ENCODE peak calls at places on chromosomes 2 and 18, in six cellular contexts. One of them, this sample, is unnamed.
A peak's percentile ranks its signal among the peaks of the same experiment; 100 is the strongest.

GRCh38 chr2:119366161-119366648 is 429 bp downstream of the C2orf76 start:
- DNase-seq in fibroblast of mammary gland: peak; percentile 50
- DNase-seq in GM10248: no peak
- DNase-seq in SHP77: no peak
- DNase-seq in ureter: no peak
- DNase-seq in GM20000: no peak
- DNase-seq in this sample: no peak

GRCh38 chr2:234858134-234858533 is 93.7 kb upstream of the SH3BP4 start:
- DNase-seq in SHP77: no peak
- DNase-seq in fibroblast of mammary gland: no peak
- DNase-seq in GM10248: no peak
- DNase-seq in ureter: no peak
- DNase-seq in GM20000: no peak
- DNase-seq in this sample: no peak

GRCh38 chr2:223688094-223688835 is 86.1 kb upstream of the SCG2 start:
- DNase-seq in GM20000: no peak
- DNase-seq in GM10248: no peak
- DNase-seq in SHP77: no peak
- DNase-seq in ureter: no peak
- DNase-seq in fibroblast of mammary gland: no peak
- DNase-seq in this sample: no peak

GRCh38 chr2:45004569-45005181 is 4.6 kb downstream of the SIX2 start:
- DNase-seq in GM10248: no peak
- DNase-seq in SHP77: no peak
- DNase-seq in GM20000: no peak
- DNase-seq in fibroblast of mammary gland: no peak
- DNase-seq in ureter: no peak
- DNase-seq in this sample: no peak

GRCh38 chr2:3399829-3400228 is 20.3 kb downstream of the TRAPPC12 start:
- DNase-seq in GM20000: no peak
- DNase-seq in GM10248: no peak
- DNase-seq in SHP77: no peak
- DNase-seq in ureter: no peak
- DNase-seq in fibroblast of mammary gland: no peak
- DNase-seq in this sample: no peak

GRCh38 chr2:83582589-83582988 is 876.5 kb downstream of the SUCLG1 start:
- DNase-seq in GM10248: no peak
- DNase-seq in SHP77: no peak
- DNase-seq in ureter: no peak
- DNase-seq in fibroblast of mammary gland: no peak
- DNase-seq in GM20000: no peak
- DNase-seq in this sample: no peak

GRCh38 chr2:3171564-3172264 is 205.9 kb downstream of the EIPR1 start:
- DNase-seq in fibroblast of mammary gland: no peak
- DNase-seq in GM10248: no peak
- DNase-seq in SHP77: no peak
- DNase-seq in ureter: no peak
- DNase-seq in GM20000: no peak
- DNase-seq in this sample: no peak

GRCh38 chr2:28449489-28450395 is 46.1 kb upstream of the PLB1 start:
- DNase-seq in ureter: no peak
- DNase-seq in GM10248: peak; percentile 49
- DNase-seq in GM20000: no peak
- DNase-seq in fibroblast of mammary gland: peak; percentile 67
- DNase-seq in SHP77: no peak
- DNase-seq in this sample: no peak

GRCh38 chr18:3511980-3512379 is 62.0 kb downstream of the TGIF1 start:
- DNase-seq in GM10248: no peak
- DNase-seq in fibroblast of mammary gland: peak; percentile 86
- DNase-seq in ureter: no peak
- DNase-seq in GM20000: no peak
- DNase-seq in SHP77: no peak
- DNase-seq in this sample: no peak

GRCh38 chr2:16578081-16578480 is 87.6 kb downstream of the CYRIA start:
- DNase-seq in SHP77: no peak
- DNase-seq in GM10248: no peak
- DNase-seq in fibroblast of mammary gland: no peak
- DNase-seq in GM20000: no peak
- DNase-seq in ureter: no peak
- DNase-seq in this sample: no peak

GRCh38 chr2:232976666-232977437 is 36.2 kb downstream of the NGEF start:
- DNase-seq in ureter: no peak
- DNase-seq in GM10248: no peak
- DNase-seq in SHP77: no peak
- DNase-seq in fibroblast of mammary gland: no peak
- DNase-seq in GM20000: no peak
- DNase-seq in this sample: peak; percentile 34

GRCh38 chr2:228094377-228094921 is 87.0 kb downstream of the SPHKAP start:
- DNase-seq in GM20000: no peak
- DNase-seq in ureter: no peak
- DNase-seq in GM10248: no peak
- DNase-seq in SHP77: no peak
- DNase-seq in fibroblast of mammary gland: peak; percentile 22
- DNase-seq in this sample: no peak

GRCh38 chr2:140892429-140892828 is 1238.4 kb downstream of the LRP1B start:
- DNase-seq in GM20000: no peak
- DNase-seq in fibroblast of mammary gland: peak; percentile 20
- DNase-seq in ureter: no peak
- DNase-seq in SHP77: no peak
- DNase-seq in GM10248: no peak
- DNase-seq in this sample: no peak

This sample was measured in mesothelial cell of epicardium.